ENCODE peak calls at places on chromosomes 1 and 21, in ten cellular contexts. R is heart right ventricle, X is colonic mucosa, L is left lung, Q is hepatocyte, J is dorsolateral prefrontal cortex, A is left ventricle myocardium inferior, T is ovary, V is transverse colon, H is epithelial cell of proximal tubule. S is an unnamed sample.

GRCh38 chr1:79044974-79045650 is 38.6 kb upstream of the ADGRL4 start:
- DNase-seq in R (no peak), X (no peak), L (no peak), Q (no peak), J (no peak), A (no peak), T (no peak), V (no peak), H (no peak), S (no peak)

GRCh38 chr1:147264158-147264768 is 21.8 kb downstream of the CHD1L start:
- DNase-seq in R (no peak), X (no peak), L (no peak), Q (no peak), J (no peak), A (no peak), T (no peak), V (no peak), H (peak; percentile 39), S (no peak)

GRCh38 chr1:94336991-94337390 is 81.2 kb upstream of the ABCD3 start:
- DNase-seq in R (no peak), X (no peak), L (no peak), Q (no peak), J (no peak), A (no peak), T (no peak), V (no peak), H (no peak), S (no peak)

GRCh38 chr1:201530741-201531521 is 8.0 kb upstream of the NAV1 start:
- DNase-seq in R (peak; percentile 86), X (peak; percentile 79), L (peak; percentile 80), Q (peak; percentile 90), J (peak; percentile 86), A (peak; percentile 90), T (peak; percentile 72), V (peak; percentile 78), H (no peak), S (peak; percentile 66)

GRCh38 chr1:53413175-53414001 is 45.8 kb upstream of the DMRTB1 start:
- DNase-seq in R (no peak), X (no peak), L (no peak), Q (peak; percentile 35), J (peak; percentile 50), A (no peak), T (no peak), V (no peak), H (peak; percentile 66), S (peak; percentile 81)

GRCh38 chr1:30757976-30758688 is 558 bp upstream of the LAPTM5 start:
- DNase-seq in R (no peak), X (no peak), L (no peak), Q (no peak), J (no peak), A (no peak), T (no peak), V (no peak), H (no peak), S (no peak)

GRCh38 chr21:41431788-41432548 is 5.9 kb downstream of the MX1 start:
- DNase-seq in R (no peak), X (no peak), L (no peak), Q (no peak), J (no peak), A (no peak), T (no peak), V (peak; percentile 61), H (no peak), S (no peak)

GRCh38 chr1:39980555-39981313 is 25.8 kb downstream of the MFSD2A start:
- DNase-seq in R (no peak), X (peak; percentile 86), L (no peak), Q (peak; percentile 72), J (no peak), A (no peak), T (no peak), V (peak; percentile 83), H (no peak), S (no peak)

GRCh38 chr1:207282496-207283380 is 38.7 kb upstream of the CD55 start:
- DNase-seq in R (no peak), X (peak; percentile 79), L (no peak), Q (no peak), J (no peak), A (no peak), T (no peak), V (peak; percentile 79), H (peak; percentile 33), S (peak; percentile 32)

GRCh38 chr21:45454924-45455315 is 50.0 kb downstream of the COL18A1 start:
- DNase-seq in R (peak; percentile 37), X (no peak), L (no peak), Q (no peak), J (no peak), A (peak; percentile 22), T (no peak), V (no peak), H (no peak), S (no peak)

GRCh38 chr1:181318022-181318857 is 165.1 kb upstream of the CACNA1E start:
- DNase-seq in R (no peak), X (no peak), L (no peak), Q (peak; percentile 19), J (no peak), A (no peak), T (no peak), V (no peak), H (no peak), S (peak; percentile 20)
- TF ChIP-seq CTCF in R (no peak), X (no peak), L (no peak), Q (no peak), J (no peak), A (no peak), T (no peak), V (no peak), H (no peak), S (no peak)

DNA sequence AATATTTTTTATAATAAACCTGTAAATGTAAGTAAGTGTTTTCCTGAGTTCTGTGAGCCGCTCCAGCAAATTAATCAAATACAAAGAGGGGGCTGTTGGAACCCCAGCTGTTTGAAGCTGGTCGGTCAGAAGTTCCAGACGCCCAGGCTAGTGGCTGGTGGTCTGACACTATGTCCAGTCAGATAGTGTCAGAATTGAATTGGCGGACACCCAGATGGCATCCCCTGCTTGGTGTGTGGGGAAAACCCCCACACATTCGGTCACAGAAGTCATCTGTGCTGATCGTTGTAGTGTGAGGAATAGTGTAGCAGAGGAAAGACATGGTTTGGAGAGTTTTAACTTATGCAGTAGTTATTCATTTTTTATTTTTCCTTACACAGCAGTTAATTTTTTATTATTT is 32.4 kb downstream of the TBCE start:
- DNase-seq in R (no peak), X (no peak), L (no peak), Q (no peak), J (no peak), A (no peak), T (no peak), V (no peak), H (no peak), S (no peak)
- TF ChIP-seq CTCF in R (no peak), X (no peak), L (no peak), Q (no peak), J (no peak), A (no peak), T (no peak), V (no peak), H (no peak), S (no peak)

GRCh38 chr1:181390350-181391080 is 92.8 kb upstream of the CACNA1E start:
- DNase-seq in R (no peak), X (peak; percentile 28), L (no peak), Q (no peak), J (no peak), A (no peak), T (no peak), V (no peak), H (no peak), S (no peak)

GRCh38 chr1:181392613-181393170 is 90.6 kb upstream of the CACNA1E start:
- DNase-seq in R (no peak), X (no peak), L (no peak), Q (no peak), J (no peak), A (no peak), T (no peak), V (no peak), H (no peak), S (no peak)

GRCh38 chr1:181392133-181392532 is 91.2 kb upstream of the CACNA1E start:
- DNase-seq in R (no peak), X (no peak), L (no peak), Q (no peak), J (no peak), A (no peak), T (no peak), V (no peak), H (no peak), S (no peak)

GRCh38 chr1:181394766-181395165 is 88.6 kb upstream of the CACNA1E start:
- DNase-seq in R (no peak), X (no peak), L (no peak), Q (no peak), J (no peak), A (no peak), T (no peak), V (no peak), H (no peak), S (no peak)

DNA sequence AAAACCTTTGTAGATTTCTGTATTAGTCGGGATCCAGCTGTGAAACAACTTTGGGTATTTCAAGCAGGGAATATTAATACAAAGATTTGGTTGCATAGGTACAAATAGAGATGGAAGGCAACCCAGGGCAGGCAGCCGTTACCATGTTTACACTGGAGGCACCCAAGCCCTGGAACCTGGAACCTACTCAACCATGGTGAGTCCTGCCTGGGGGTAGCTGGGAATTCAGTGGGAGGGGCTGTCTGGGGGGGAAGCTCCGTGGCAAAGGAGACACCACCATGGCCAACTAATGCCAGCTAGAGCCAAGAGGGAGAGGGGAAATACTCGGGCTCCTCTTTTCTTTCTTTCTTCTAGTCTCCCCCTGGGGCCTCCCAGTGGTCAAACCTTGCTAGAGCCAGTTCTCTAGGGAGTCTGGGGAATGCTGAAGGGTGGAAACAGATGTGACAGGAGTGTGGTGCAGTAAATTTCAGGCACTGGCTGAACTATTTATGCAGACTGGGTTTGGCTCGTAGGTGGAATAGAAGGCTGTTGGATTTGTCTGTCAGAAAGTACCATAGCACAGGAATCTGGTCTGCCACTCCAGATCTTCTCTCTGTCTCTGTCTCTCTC is 91.9 kb upstream of the CACNA1E start:
- DNase-seq in R (no peak), X (no peak), L (no peak), Q (no peak), J (no peak), A (no peak), T (no peak), V (no peak), H (no peak), S (no peak)
- TF ChIP-seq CTCF in R (no peak), X (no peak), L (no peak), Q (no peak), J (no peak), A (no peak), T (no peak), V (no peak), H (peak; percentile 47), S (no peak)

DNA sequence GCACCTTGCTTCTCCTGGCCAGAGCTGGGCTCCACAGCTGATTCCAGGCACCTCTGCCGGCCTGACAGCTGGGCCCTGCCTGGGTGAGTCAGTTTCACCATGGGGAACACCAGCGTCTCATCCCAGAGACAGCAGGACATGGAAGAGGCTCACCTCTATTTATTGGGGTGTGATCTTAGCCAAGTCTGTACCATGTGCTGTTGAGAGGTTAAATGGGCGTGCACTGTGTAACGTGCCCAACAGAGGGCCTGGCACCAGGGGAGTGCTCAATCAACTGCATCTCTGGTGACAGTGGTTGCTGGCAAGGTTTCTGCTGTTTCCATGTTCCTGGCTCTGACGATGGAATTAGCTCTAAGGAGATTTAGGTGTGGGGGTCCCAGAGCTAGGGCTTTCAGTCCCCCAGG is 890 bp downstream of the CPLANE2 start:
- DNase-seq in R (no peak), X (peak; percentile 66), L (no peak), Q (no peak), J (no peak), A (no peak), T (no peak), V (peak; percentile 63), H (no peak), S (peak; percentile 69)
- TF ChIP-seq CTCF in R (peak; percentile 40), X (no peak), L (no peak), Q (peak; percentile 12), J (no peak), A (peak; percentile 39), T (no peak), V (peak; percentile 38), H (peak; percentile 45), S (peak; percentile 36)